ENCODE peak calls at places on chromosomes 11 and 22, in six cellular contexts. One of them, this sample, is unnamed.
A peak's percentile ranks its signal among the peaks of the same experiment; 100 is the strongest.

GRCh38 chr22:48742556-48743343 is 1084.9 kb downstream of the BRD1 start:
- DNase-seq in A549: no peak
- DNase-seq in ovary: peak; percentile 4
- DNase-seq in NB4: no peak
- DNase-seq in sigmoid colon: no peak
- DNase-seq in breast epithelium: no peak
- DNase-seq in this sample: no peak

GRCh38 chr22:49303781-49304461 is 523.8 kb downstream of the BRD1 start:
- DNase-seq in ovary: peak; percentile 4
- DNase-seq in sigmoid colon: peak; percentile 53
- DNase-seq in A549: no peak
- DNase-seq in NB4: no peak
- DNase-seq in breast epithelium: peak; percentile 8
- DNase-seq in this sample: peak; percentile 5

GRCh38 chr22:19148417-19149046 is 1.6 kb downstream of the GSC2 start:
- DNase-seq in breast epithelium: no peak
- DNase-seq in sigmoid colon: no peak
- DNase-seq in ovary: peak; percentile 12
- DNase-seq in NB4: no peak
- DNase-seq in A549: no peak
- DNase-seq in this sample: no peak

GRCh38 chr22:16866167-16866566 is 41.0 kb upstream of the XKR3 start:
- DNase-seq in breast epithelium: no peak
- DNase-seq in A549: no peak
- DNase-seq in ovary: no peak
- DNase-seq in sigmoid colon: no peak
- DNase-seq in NB4: no peak
- DNase-seq in this sample: no peak

GRCh38 chr11:537622-538430 is 499 bp downstream of the LRRC56 start:
- DNase-seq in sigmoid colon: peak; percentile 60
- DNase-seq in ovary: peak; percentile 31
- DNase-seq in NB4: no peak
- DNase-seq in A549: no peak
- DNase-seq in breast epithelium: no peak
- DNase-seq in this sample: no peak

GRCh38 chr11:110336054-110336453 is 39.6 kb upstream of the RDX start:
- DNase-seq in ovary: no peak
- DNase-seq in NB4: no peak
- DNase-seq in sigmoid colon: no peak
- DNase-seq in breast epithelium: no peak
- DNase-seq in A549: no peak
- DNase-seq in this sample: no peak

GRCh38 chr11:102385053-102385976 is 38.3 kb downstream of the BIRC2 start:
- DNase-seq in ovary: no peak
- DNase-seq in sigmoid colon: no peak
- DNase-seq in NB4: no peak
- DNase-seq in A549: no peak
- DNase-seq in breast epithelium: no peak
- DNase-seq in this sample: no peak

GRCh38 chr22:30964858-30965257 is 3.7 kb downstream of the MORC2 start:
- DNase-seq in ovary: no peak
- DNase-seq in NB4: no peak
- DNase-seq in breast epithelium: no peak
- DNase-seq in A549: no peak
- DNase-seq in sigmoid colon: no peak
- DNase-seq in this sample: no peak

GRCh38 chr11:20397281-20397680 is 9.8 kb downstream of the PRMT3 start:
- DNase-seq in ovary: no peak
- DNase-seq in NB4: peak; percentile 69
- DNase-seq in sigmoid colon: no peak
- DNase-seq in A549: peak; percentile 38
- DNase-seq in breast epithelium: no peak
- DNase-seq in this sample: no peak

GRCh38 chr11:104390696-104391095 is 226.7 kb upstream of the PDGFD start:
- DNase-seq in NB4: no peak
- DNase-seq in ovary: no peak
- DNase-seq in A549: no peak
- DNase-seq in sigmoid colon: no peak
- DNase-seq in breast epithelium: no peak
- DNase-seq in this sample: no peak

GRCh38 chr11:1289211-1289935 is 20.1 kb downstream of the TOLLIP start:
- DNase-seq in NB4: no peak
- DNase-seq in ovary: peak; percentile 10
- DNase-seq in breast epithelium: no peak
- DNase-seq in A549: no peak
- DNase-seq in sigmoid colon: no peak
- DNase-seq in this sample: no peak

GRCh38 chr11:2376751-2377451 is at the start of gene CD81:
- DNase-seq in ovary: peak; percentile 81
- DNase-seq in NB4: peak; percentile 50
- DNase-seq in breast epithelium: no peak
- DNase-seq in sigmoid colon: no peak
- DNase-seq in A549: peak; percentile 32
- DNase-seq in this sample: peak; percentile 59

GRCh38 chr11:99325807-99326206 is 305.1 kb downstream of the CNTN5 start:
- DNase-seq in breast epithelium: no peak
- DNase-seq in A549: peak; percentile 2
- DNase-seq in NB4: peak; percentile 49
- DNase-seq in sigmoid colon: no peak
- DNase-seq in ovary: no peak
- DNase-seq in this sample: no peak

GRCh38 chr22:34798605-34799004 is 267.4 kb upstream of the ISX start:
- DNase-seq in NB4: no peak
- DNase-seq in A549: no peak
- DNase-seq in breast epithelium: no peak
- DNase-seq in ovary: no peak
- DNase-seq in sigmoid colon: no peak
- DNase-seq in this sample: no peak

GRCh38 chr22:34801221-34801620 is 264.7 kb upstream of the ISX start:
- DNase-seq in ovary: no peak
- DNase-seq in sigmoid colon: no peak
- DNase-seq in NB4: no peak
- DNase-seq in A549: no peak
- DNase-seq in breast epithelium: no peak
- DNase-seq in this sample: no peak

GRCh38 chr22:34808618-34809017 is 257.3 kb upstream of the ISX start:
- DNase-seq in NB4: no peak
- DNase-seq in ovary: no peak
- DNase-seq in breast epithelium: no peak
- DNase-seq in A549: no peak
- DNase-seq in sigmoid colon: no peak
- DNase-seq in this sample: no peak

GRCh38 chr22:34800265-34800664 is 265.7 kb upstream of the ISX start:
- DNase-seq in breast epithelium: peak; percentile 65
- DNase-seq in A549: no peak
- DNase-seq in ovary: peak; percentile 20
- DNase-seq in NB4: no peak
- DNase-seq in sigmoid colon: no peak
- DNase-seq in this sample: peak; percentile 39

DNA sequence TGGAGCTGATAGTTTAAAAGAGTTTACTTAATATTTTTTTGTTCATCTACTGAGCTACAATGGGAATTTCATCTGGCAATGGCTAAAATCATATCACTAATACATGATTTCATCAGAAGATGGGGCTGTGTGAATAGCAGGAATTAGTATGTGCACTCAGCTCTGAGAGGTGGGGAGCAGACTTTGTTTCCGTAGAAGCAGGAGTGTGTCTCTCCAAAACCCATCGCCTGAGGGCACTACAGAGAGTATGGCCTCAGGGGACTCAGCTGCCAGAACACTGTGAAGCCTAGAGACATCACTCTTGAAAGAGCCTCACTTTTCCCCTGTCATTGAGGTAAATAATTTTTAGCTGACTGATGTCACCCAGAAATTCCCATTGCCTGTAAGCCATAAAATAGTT is 261.4 kb upstream of the ISX start:
- DNase-seq in ovary: no peak
- DNase-seq in NB4: peak; percentile 26
- DNase-seq in breast epithelium: no peak
- DNase-seq in sigmoid colon: no peak
- DNase-seq in A549: no peak
- DNase-seq in this sample: no peak
- TF ChIP-seq POLR2A in ovary: no peak
- TF ChIP-seq POLR2A in NB4: no peak
- TF ChIP-seq POLR2A in breast epithelium: no peak
- TF ChIP-seq POLR2A in sigmoid colon: no peak
- TF ChIP-seq POLR2A in A549: no peak
- TF ChIP-seq POLR2A in this sample: no peak

GRCh38 chr11:65790104-65790901 is 3.4 kb downstream of the OVOL1 start:
- DNase-seq in NB4: no peak
- DNase-seq in sigmoid colon: no peak
- DNase-seq in ovary: no peak
- DNase-seq in A549: no peak
- DNase-seq in breast epithelium: no peak
- DNase-seq in this sample: no peak

GRCh38 chr11:65790902-65791650 is 4.2 kb downstream of the OVOL1 start:
- DNase-seq in sigmoid colon: no peak
- DNase-seq in NB4: no peak
- DNase-seq in A549: no peak
- DNase-seq in ovary: no peak
- DNase-seq in breast epithelium: no peak
- DNase-seq in this sample: no peak

GRCh38 chr11:65787649-65788622 is 1.1 kb downstream of the OVOL1 start:
- DNase-seq in A549: no peak
- DNase-seq in breast epithelium: no peak
- DNase-seq in NB4: no peak
- DNase-seq in sigmoid colon: no peak
- DNase-seq in ovary: no peak
- DNase-seq in this sample: peak; percentile 37

GRCh38 chr11:65788801-65789200 is 1.9 kb downstream of the OVOL1 start:
- DNase-seq in NB4: no peak
- DNase-seq in A549: no peak
- DNase-seq in sigmoid colon: no peak
- DNase-seq in ovary: no peak
- DNase-seq in breast epithelium: no peak
- DNase-seq in this sample: no peak

GRCh38 chr11:65789230-65790103 is 2.6 kb downstream of the OVOL1 start:
- DNase-seq in breast epithelium: no peak
- DNase-seq in A549: no peak
- DNase-seq in sigmoid colon: no peak
- DNase-seq in ovary: no peak
- DNase-seq in NB4: no peak
- DNase-seq in this sample: no peak
- H3K4me3 ChIP-seq in breast epithelium: no peak overlapping the region
- H3K4me3 ChIP-seq in A549: no peak overlapping the region
- H3K4me3 ChIP-seq in sigmoid colon: no peak overlapping the region
- H3K4me3 ChIP-seq in ovary: no peak overlapping the region
- H3K4me3 ChIP-seq in NB4: no peak overlapping the region
- H3K4me3 ChIP-seq in this sample: no peak overlapping the region

DNA sequence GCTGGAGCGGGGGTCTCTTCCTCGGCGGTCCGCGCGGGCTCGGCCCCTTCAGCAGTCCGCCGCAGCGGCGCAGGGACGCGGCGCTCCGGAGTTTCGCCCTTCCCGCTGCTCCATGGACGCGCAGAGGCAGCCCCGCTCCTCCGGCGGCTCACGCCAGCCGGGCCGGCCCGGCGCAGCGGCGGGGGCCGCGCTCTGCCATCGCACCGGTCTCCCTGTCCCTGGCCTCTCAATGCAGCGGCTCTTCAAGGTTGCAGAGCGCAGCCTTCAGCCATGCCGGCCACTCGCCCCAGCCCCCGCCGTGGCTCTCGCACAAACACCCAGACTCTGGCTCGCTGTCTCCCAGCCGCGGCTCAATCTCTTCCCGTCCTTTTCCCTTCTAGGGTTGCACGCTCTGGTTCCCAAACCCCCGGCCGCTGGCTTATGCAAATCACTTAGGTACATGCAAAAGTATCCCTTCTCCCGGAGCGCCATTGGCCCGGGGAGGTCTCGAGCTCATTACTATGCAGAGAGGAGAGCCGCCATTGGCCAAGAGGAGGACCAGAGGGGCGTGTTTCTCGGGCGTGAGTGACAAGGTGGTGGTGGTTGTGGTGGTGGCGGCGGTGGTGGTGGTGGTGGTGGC is at the start of gene LGR4:
- DNase-seq in NB4: peak; percentile 96
- DNase-seq in ovary: peak; percentile 89
- DNase-seq in A549: peak; percentile 84
- DNase-seq in sigmoid colon: peak; percentile 97
- DNase-seq in breast epithelium: peak; percentile 94
- DNase-seq in this sample: peak; percentile 98
- TF ChIP-seq POLR2A in NB4: peak; percentile 40
- TF ChIP-seq POLR2A in ovary: peak; percentile 34
- TF ChIP-seq POLR2A in A549: peak; percentile 84
- TF ChIP-seq POLR2A in sigmoid colon: peak; percentile 85
- TF ChIP-seq POLR2A in breast epithelium: peak; percentile 13
- TF ChIP-seq POLR2A in this sample: peak; percentile 95

GRCh38 chr11:125214466-125215204 is 50.1 kb downstream of the PKNOX2 start:
- DNase-seq in NB4: no peak
- DNase-seq in sigmoid colon: no peak
- DNase-seq in A549: no peak
- DNase-seq in breast epithelium: no peak
- DNase-seq in ovary: peak; percentile 69
- DNase-seq in this sample: no peak
- H3K4me3 ChIP-seq in NB4: no peak overlapping the region
- H3K4me3 ChIP-seq in sigmoid colon: no peak overlapping the region
- H3K4me3 ChIP-seq in A549: no peak overlapping the region
- H3K4me3 ChIP-seq in breast epithelium: no peak overlapping the region
- H3K4me3 ChIP-seq in ovary: no peak overlapping the region
- H3K4me3 ChIP-seq in this sample: no peak overlapping the region

DNA sequence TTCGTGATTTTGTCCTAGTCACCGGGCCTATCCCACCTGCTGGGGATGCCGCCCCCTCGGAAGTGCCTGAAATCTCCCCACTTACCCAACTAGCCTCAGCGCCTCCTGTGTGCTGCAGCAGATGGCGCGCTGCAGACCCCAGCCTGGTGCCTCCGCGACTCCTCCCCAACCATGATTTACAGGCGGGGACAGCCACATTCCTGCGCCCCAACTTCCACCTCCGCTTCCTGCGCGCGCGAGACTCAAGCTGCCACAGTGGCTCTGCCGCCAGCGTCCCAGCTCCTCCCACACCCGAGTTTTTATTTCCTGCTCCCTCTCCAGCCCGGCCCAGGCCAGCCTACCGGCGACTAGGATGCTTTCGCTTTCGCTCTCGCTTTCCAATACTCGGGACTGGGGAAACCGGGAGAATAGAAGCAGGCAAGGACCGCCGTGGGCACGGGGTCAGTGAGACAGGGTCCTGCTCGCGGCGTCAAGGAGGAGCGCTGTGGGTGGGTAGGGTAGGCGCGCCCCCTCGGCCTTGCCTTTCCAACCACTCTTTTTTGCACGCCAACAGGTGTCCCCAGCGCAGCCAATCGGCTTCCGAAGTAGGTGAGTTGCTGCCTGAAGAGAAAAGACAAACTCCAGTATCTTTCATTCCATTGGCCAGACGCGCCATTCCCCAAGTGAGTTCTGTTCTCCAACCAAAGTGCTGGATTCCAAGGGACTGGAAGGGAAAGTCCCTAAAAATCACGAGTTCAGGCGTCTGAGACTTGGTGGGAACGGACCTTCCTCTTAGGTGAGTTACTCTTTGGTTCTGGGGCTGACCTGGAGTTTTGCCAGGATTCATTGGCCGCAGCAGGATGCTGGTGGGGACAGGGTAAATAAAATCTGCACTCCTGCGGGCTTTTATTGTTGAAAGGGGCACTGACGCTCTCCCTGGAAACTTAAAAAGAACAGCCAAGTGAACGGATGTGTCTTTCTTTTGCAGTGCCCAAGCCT is at the start of gene FAM111A:
- DNase-seq in sigmoid colon: peak; percentile 94
- DNase-seq in NB4: peak; percentile 89
- DNase-seq in ovary: peak; percentile 79
- DNase-seq in breast epithelium: peak; percentile 87
- DNase-seq in A549: peak; percentile 81
- DNase-seq in this sample: peak; percentile 90
- TF ChIP-seq POLR2A in sigmoid colon: no peak
- TF ChIP-seq POLR2A in NB4: no peak
- TF ChIP-seq POLR2A in ovary: no peak
- TF ChIP-seq POLR2A in breast epithelium: no peak
- TF ChIP-seq POLR2A in A549: peak; percentile 42
- TF ChIP-seq POLR2A in this sample: peak; percentile 70

GRCh38 chr22:26718488-26718887 is 61.1 kb downstream of the MIAT start:
- DNase-seq in NB4: no peak
- DNase-seq in ovary: no peak
- DNase-seq in breast epithelium: no peak
- DNase-seq in A549: no peak
- DNase-seq in sigmoid colon: no peak
- DNase-seq in this sample: no peak
- H3K4me3 ChIP-seq in NB4: no peak overlapping the region
- H3K4me3 ChIP-seq in ovary: no peak overlapping the region
- H3K4me3 ChIP-seq in breast epithelium: no peak overlapping the region
- H3K4me3 ChIP-seq in A549: no peak overlapping the region
- H3K4me3 ChIP-seq in sigmoid colon: no peak overlapping the region
- H3K4me3 ChIP-seq in this sample: no peak overlapping the region

This sample was measured in body of pancreas.